ENCODE peak calls at places on chromosomes 4 and X, in seven cellular contexts. U, M, A, W, G, J and N are unnamed samples. For H3K36me3, the result is how much of the 10 kb centered on the place peaks cover.

GRCh38 chr4:179666226-179666625 is 2224.0 kb upstream of the AGA start:
- DNase-seq in G (no peak), W (no peak), J (no peak), U (no peak), A (no peak), M (no peak), N (no peak)

GRCh38 chr4:23614284-23614892 is 275.5 kb downstream of the PPARGC1A start:
- DNase-seq in W (no peak), G (no peak), J (peak), A (no peak), U (no peak), M (no peak), N (no peak)

GRCh38 chrX:130944230-130944629 is 41.2 kb upstream of the ENOX2 start:
- DNase-seq in U (no peak), J (no peak), W (no peak), M (no peak), A (no peak), G (no peak), N (no peak)

GRCh38 chr4:147498031-147498700 is 17.3 kb downstream of the EDNRA start:
- DNase-seq in U (no peak), W (no peak), A (no peak), G (no peak), M (no peak), J (peak), N (no peak)

GRCh38 chr4:80125252-80126177 is 52.5 kb upstream of the ANTXR2 start:
- DNase-seq in M (peak), A (no peak), U (peak), J (peak), G (no peak), W (no peak), N (no peak)

GRCh38 chr4:189202182-189202868 is 738.3 kb upstream of the FRG1 start:
- DNase-seq in G (no peak), U (no peak), A (no peak), J (peak), W (peak), M (peak), N (no peak)

GRCh38 chr4:100738388-100739165 is 220.8 kb upstream of the EMCN start:
- DNase-seq in G (no peak), J (peak), U (no peak), M (peak), W (no peak), A (peak), N (peak)

GRCh38 chr4:169899295-169899694 is 126.9 kb downstream of the MFAP3L start:
- DNase-seq in G (no peak), M (no peak), W (no peak), U (no peak), A (peak), J (peak), N (no peak)

GRCh38 chr4:90121961-90122748 is 5.0 kb upstream of the CCSER1 start:
- DNase-seq in U (no peak), M (no peak), W (no peak), G (no peak), J (peak), A (peak), N (no peak)

GRCh38 chr4:6706173-6706572 is 3.5 kb downstream of the MRFAP1L1 start:
- DNase-seq in J (no peak), M (no peak), A (no peak), U (no peak), W (no peak), G (no peak), N (no peak)

GRCh38 chr4:124132161-124132560 is 580.4 kb downstream of the ANKRD50 start:
- DNase-seq in A (no peak), W (no peak), G (no peak), M (no peak), J (peak), U (no peak), N (no peak)

GRCh38 chr4:15797320-15797719 is 19.2 kb downstream of the CD38 start:
- DNase-seq in W (no peak), G (no peak), U (no peak), M (no peak), J (no peak), A (no peak), N (no peak)

GRCh38 chr4:139933541-139933940 is 220.4 kb downstream of the MAML3 start:
- DNase-seq in M (peak), A (no peak), W (no peak), U (no peak), J (no peak), G (no peak), N (no peak)

GRCh38 chr4:108774809-108775530 is 12.1 kb upstream of the ETNPPL start:
- DNase-seq in U (no peak), W (no peak), A (no peak), G (no peak), M (no peak), J (no peak), N (no peak)

GRCh38 chr4:176999943-177000543 is 207.3 kb upstream of the VEGFC start:
- DNase-seq in W (no peak), U (no peak), M (no peak), J (no peak), G (no peak), A (no peak), N (no peak)

GRCh38 chrX:113950081-113950678 is 633.7 kb upstream of the HTR2C start:
- DNase-seq in M (no peak), G (no peak), A (no peak), U (no peak), W (no peak), J (no peak), N (no peak)

GRCh38 chr4:170089274-170089742 is 448 bp downstream of the AADAT start:
- DNase-seq in M (no peak), A (no peak), G (no peak), W (no peak), J (peak), U (no peak), N (no peak)

GRCh38 chr4:87633239-87633638 is 16.8 kb upstream of the DMP1 start:
- DNase-seq in W (no peak), J (peak), U (no peak), G (no peak), M (no peak), A (no peak), N (no peak)

GRCh38 chrX:10280061-10280460 is 123.3 kb downstream of the CLCN4 start:
- DNase-seq in J (no peak), G (no peak), M (no peak), A (no peak), U (no peak), W (no peak), N (no peak)

GRCh38 chr4:76204936-76205335 is 8.7 kb downstream of the SCARB2 start:
- DNase-seq in W (no peak), A (no peak), U (no peak), G (no peak), M (no peak), J (no peak), N (no peak)

GRCh38 chr4:109410776-109411175 is 22.8 kb upstream of the SEC24B start:
- DNase-seq in U (no peak), A (no peak), G (no peak), W (no peak), M (no peak), J (peak), N (no peak)

GRCh38 chr4:177064724-177065394 is 244.8 kb upstream of the NEIL3 start:
- DNase-seq in W (no peak), J (no peak), M (no peak), G (no peak), A (no peak), U (no peak), N (no peak)

GRCh38 chr4:57098945-57099344 is 11.2 kb downstream of the IGFBP7 start:
- DNase-seq in U (no peak), J (peak), W (no peak), M (no peak), A (no peak), G (no peak), N (peak)

GRCh38 chr4:136650541-136651277 is 881.6 kb downstream of the PCDH18 start:
- DNase-seq in A (no peak), W (no peak), M (no peak), G (no peak), J (peak), U (no peak), N (no peak)

DNA sequence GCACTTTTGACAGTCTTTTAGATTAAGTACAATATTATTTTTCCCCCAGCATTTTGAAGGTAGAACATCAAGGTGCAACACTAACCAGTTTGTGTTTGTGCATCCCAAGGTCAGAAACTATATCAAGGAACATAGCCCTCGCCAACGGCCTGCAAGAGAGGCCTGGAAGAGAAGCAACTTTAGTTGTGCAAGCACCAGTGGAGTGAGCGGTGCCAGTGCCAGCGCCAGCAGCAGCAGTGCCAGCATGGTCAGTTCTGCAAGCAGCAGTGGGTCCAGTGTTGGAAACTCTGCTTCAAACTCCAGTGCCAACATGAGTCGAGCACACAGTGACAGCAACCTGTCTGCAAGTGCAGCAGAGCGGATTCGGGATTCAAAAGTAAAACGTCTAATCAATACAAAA is 21.7 kb downstream of the FAM199X start:
- DNase-seq in U (no peak), G (no peak), J (no peak), W (no peak), A (no peak), M (no peak), N (no peak)
- H3K36me3 ChIP-seq in U (under half), G (under half), J (under half), W (under half), A (under half), M (under half), N (under half)

DNA sequence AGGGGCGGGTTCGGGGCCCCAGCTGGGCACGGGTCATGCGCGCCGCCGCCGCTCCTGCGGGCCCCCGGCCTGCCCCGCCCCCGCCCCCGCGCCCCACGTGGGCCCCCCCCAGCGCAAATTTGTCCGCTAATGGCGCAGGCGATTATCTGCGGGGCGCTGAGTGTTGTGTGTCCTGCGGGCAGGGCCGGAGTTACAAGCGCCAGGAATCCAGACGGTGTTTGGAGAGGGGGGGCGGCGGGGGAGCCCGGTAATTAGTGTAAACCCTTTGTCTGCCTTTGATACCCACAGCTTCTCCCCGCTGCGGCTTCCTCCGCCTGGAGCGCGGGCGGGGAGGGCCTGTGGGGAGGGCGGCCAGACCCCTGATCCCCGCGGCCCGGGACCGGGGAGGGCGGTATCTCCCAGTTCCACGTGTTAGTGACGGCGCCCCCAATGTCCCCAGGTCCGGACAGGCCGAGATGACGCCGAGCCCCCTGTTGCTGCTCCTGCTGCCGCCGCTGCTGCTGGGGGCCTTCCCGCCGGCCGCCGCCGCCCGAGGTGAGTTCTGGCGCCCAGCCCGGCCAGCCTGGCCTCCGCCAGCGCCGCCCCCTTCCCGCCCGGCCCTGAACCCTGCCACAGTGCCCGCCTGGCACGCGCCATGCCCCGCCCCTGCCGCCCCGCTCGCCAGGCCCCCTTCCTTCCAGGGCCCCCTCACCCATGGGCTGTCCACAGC is 759 bp downstream of the FGFRL1 start:
- DNase-seq in W (peak), M (peak), A (no peak), U (peak), J (peak), G (no peak), N (no peak)
- H3K4me3 ChIP-seq in W (peak), M (peak), A (peak), U (peak), J (peak), G (peak), N (peak)

GRCh38 chr4:113762061-113762850 is 718 bp upstream of the CAMK2D start:
- DNase-seq in W (peak), U (peak), M (peak), A (peak), J (peak), G (peak), N (peak)
- TF ChIP-seq CTCF in W (peak), U (no peak), M (no peak), A (no peak), J (no peak), G (no peak), N (peak)

DNA sequence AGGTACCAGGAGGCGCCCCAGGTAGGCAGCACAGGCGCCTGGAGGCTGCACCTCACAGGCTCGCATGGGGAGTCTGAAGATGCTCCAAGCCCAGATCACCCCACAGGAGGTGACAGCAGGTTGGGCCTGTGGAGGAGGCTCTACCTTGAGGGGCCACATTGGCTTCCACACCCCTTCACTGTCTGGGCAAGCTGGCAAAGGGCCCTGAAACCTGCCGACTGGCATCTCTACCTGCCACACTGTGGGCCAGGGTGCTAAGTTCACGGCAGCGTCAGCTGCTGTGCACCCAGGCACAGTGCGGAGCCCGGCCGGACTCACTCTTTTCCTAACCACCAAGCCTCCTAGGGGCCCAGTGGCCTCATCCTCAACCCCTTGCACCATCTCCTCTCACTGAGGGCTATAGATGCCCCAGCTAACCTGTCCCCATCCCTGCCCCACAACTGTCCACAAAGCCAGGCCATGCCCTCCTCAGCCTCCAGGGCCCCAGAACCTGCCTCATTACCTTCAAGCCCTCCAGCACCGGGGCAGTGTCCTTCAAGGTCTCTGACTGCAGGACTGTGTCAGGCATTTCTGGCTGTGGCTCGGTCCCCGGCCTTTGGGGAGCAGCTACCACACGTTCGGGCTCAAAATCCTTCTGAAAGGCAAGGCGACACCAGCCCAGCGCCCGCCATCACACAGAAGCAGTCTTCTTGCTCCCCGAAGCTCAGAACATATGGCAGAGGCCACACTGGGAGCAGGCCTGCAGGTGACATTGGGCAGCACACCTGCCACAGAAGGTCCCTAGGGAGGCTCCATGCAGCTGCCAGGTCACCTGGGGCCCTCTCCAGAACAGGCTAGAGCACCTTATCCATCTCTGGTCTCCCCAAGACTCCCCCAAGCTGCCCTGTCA is 28.8 kb downstream of the FGFR3 start:
- DNase-seq in W (no peak), A (no peak), J (no peak), M (no peak), G (no peak), U (no peak), N (no peak)
- H3K36me3 ChIP-seq in W (under half), A (under half), J (under half), M (under half), G (half or more), U (under half), N (under half)